ENCODE peak calls at places on chromosome 3, in five cellular contexts. U is WTC11, B is H1, Y is endothelial cell of umbilical vein, E is A549. D is an unnamed sample.
A peak's percentile ranks its signal among the peaks of the same experiment; 100 is the strongest.

GRCh38 chr3:183028416-183028815 is 48.1 kb upstream of the DCUN1D1 start:
- DNase-seq in U (no peak), B (no peak), Y (no peak), E (no peak), D (no peak)

GRCh38 chr3:107106316-107106715 is 270.9 kb upstream of the CCDC54 start:
- DNase-seq in U (no peak), B (no peak), Y (no peak), E (peak; percentile 22), D (no peak)

GRCh38 chr3:132265488-132265887 is 51.7 kb upstream of the ACP3 start:
- DNase-seq in U (no peak), B (no peak), Y (no peak), E (no peak), D (no peak)

GRCh38 chr3:13092621-13093339 is 19.6 kb upstream of the IQSEC1 start:
- DNase-seq in U (no peak), B (no peak), Y (no peak), E (no peak), D (no peak)

GRCh38 chr3:134905647-134905935 is 110.5 kb downstream of the EPHB1 start:
- DNase-seq in U (no peak), B (no peak), Y (no peak), E (no peak), D (no peak)

GRCh38 chr3:40170395-40170794 is 139.1 kb upstream of the EIF1B start:
- DNase-seq in U (no peak), B (no peak), Y (no peak), E (no peak), D (no peak)

GRCh38 chr3:72892870-72893269 is 5.0 kb downstream of the GXYLT2 start:
- DNase-seq in U (peak; percentile 75), B (peak; percentile 10), Y (no peak), E (peak; percentile 36), D (peak; percentile 63)

GRCh38 chr3:133983576-133984560 is 45.9 kb downstream of the SLCO2A1 start:
- DNase-seq in U (no peak), B (no peak), Y (no peak), E (no peak), D (no peak)

GRCh38 chr3:191644291-191644690 is 183.3 kb downstream of the PYDC2 start:
- DNase-seq in U (no peak), B (no peak), Y (no peak), E (no peak), D (no peak)

GRCh38 chr3:124396397-124396796 is 333.9 kb upstream of the UMPS start:
- DNase-seq in U (no peak), B (no peak), Y (no peak), E (no peak), D (no peak)

GRCh38 chr3:1987983-1988382 is 110.7 kb upstream of the CNTN4 start:
- DNase-seq in U (no peak), B (no peak), Y (peak; percentile 49), E (peak; percentile 4), D (no peak)

GRCh38 chr3:61600195-61600594 is 38.8 kb downstream of the PTPRG start:
- DNase-seq in U (no peak), B (no peak), Y (no peak), E (no peak), D (no peak)

DNA sequence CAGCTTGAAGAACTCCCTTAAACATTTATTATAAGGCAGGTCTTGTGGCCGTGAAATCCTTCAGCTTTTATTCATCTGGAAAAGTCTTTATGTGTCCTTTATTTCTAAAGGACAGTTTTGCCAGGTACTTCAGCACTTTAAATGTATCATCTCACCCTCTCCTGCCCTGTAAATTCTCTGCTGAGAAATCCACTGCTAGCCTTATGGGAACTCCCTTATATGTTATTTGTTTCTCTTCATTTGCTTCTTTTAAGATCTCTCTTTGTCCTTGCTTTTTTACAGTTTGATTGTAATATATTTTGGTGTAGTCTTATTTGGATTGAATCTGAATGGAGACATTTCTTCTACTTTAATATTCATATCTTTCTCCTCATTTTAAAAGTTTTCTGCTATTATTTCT is 86.7 kb upstream of the RBMS3 start:
- DNase-seq in U (no peak), B (no peak), Y (no peak), E (no peak), D (no peak)
- TF ChIP-seq JUN in U (no peak), B (no peak), Y (no peak), E (no peak), D (no peak)

GRCh38 chr3:179961081-179962078 is 75.4 kb downstream of the PEX5L start:
- DNase-seq in U (no peak), B (no peak), Y (no peak), E (no peak), D (no peak)
- TF ChIP-seq JUN in U (no peak), B (no peak), Y (no peak), E (no peak), D (no peak)

GRCh38 chr3:147189016-147189415 is 217.3 kb downstream of the ZIC4 start:
- DNase-seq in U (no peak), B (no peak), Y (no peak), E (no peak), D (no peak)
- TF ChIP-seq JUN in U (no peak), B (no peak), Y (no peak), E (no peak), D (no peak)

GRCh38 chr3:122081543-122081942 is 26.4 kb downstream of the CD86 start:
- DNase-seq in U (no peak), B (no peak), Y (no peak), E (no peak), D (no peak)
- TF ChIP-seq JUN in U (no peak), B (no peak), Y (no peak), E (no peak), D (no peak)